ENCODE peak calls at places on chromosome 10, in ten cellular contexts. C, F, J, U, Z, O, P, Y, V and L are unnamed samples. For H3K36me3, the result is how much of the 10 kb centered on the place peaks cover.

GRCh38 chr10:130464426-130464825 is 328.2 kb downstream of the GLRX3 start:
- DNase-seq in F (no peak), C (no peak), P (no peak), V (no peak), Y (no peak), O (no peak), J (no peak), Z (no peak), U (no peak), L (no peak)

GRCh38 chr10:97422921-97423420 is 3.0 kb upstream of the PGAM1 start:
- DNase-seq in Z (no peak), V (no peak), Y (no peak), P (no peak), J (peak), C (no peak), F (peak), O (no peak), U (no peak), L (no peak)

GRCh38 chr10:23422003-23422411 is 16.9 kb upstream of the OTUD1 start:
- DNase-seq in U (no peak), C (no peak), Y (no peak), P (no peak), Z (no peak), J (no peak), F (no peak), O (no peak), V (no peak), L (no peak)

GRCh38 chr10:103659674-103660363 is 166.3 kb downstream of the NEURL1 start:
- DNase-seq in F (peak), C (peak), P (peak), U (peak), Y (peak), J (peak), Z (peak), V (peak), O (peak), L (peak)

GRCh38 chr10:52217531-52217930 is 96.5 kb upstream of the DKK1 start:
- DNase-seq in O (no peak), Y (no peak), Z (no peak), P (no peak), J (no peak), C (no peak), V (no peak), U (no peak), F (no peak), L (no peak)

GRCh38 chr10:102776779-102777417 is 33.1 kb downstream of the WBP1L start:
- DNase-seq in C (no peak), J (peak), V (no peak), P (peak), O (peak), F (peak), Y (peak), Z (peak), U (peak), L (no peak)

GRCh38 chr10:76839276-76839675 is 798.3 kb downstream of the KCNMA1 start:
- DNase-seq in F (no peak), J (no peak), V (no peak), Y (no peak), P (no peak), C (no peak), O (no peak), U (no peak), Z (no peak), L (no peak)

GRCh38 chr10:12835709-12836108 is 165.8 kb downstream of the CCDC3 start:
- DNase-seq in Y (no peak), P (no peak), F (peak), Z (no peak), C (no peak), J (no peak), V (no peak), O (no peak), U (no peak), L (no peak)

GRCh38 chr10:103932996-103933395 is 15.0 kb upstream of the STN1 start:
- DNase-seq in C (no peak), O (no peak), F (no peak), Y (no peak), U (no peak), J (no peak), Z (no peak), V (no peak), P (no peak), L (no peak)

GRCh38 chr10:92880233-92880861 is 32.0 kb downstream of the EXOC6 start:
- DNase-seq in J (peak), O (no peak), C (no peak), Y (no peak), U (no peak), P (no peak), Z (peak), F (peak), V (peak), L (no peak)

GRCh38 chr10:23399701-23400144 is 39.2 kb upstream of the OTUD1 start:
- DNase-seq in O (peak), C (no peak), Z (no peak), U (peak), F (peak), Y (no peak), J (no peak), V (no peak), P (no peak), L (no peak)

GRCh38 chr10:52755297-52756062 is 17.1 kb downstream of the MBL2 start:
- DNase-seq in U (no peak), Z (no peak), P (no peak), C (no peak), F (peak), J (peak), V (no peak), Y (no peak), O (no peak), L (peak)

GRCh38 chr10:51074238-51075028 is at the start of gene PRKG1:
- DNase-seq in C (no peak), O (peak), J (peak), F (peak), V (no peak), Y (peak), P (peak), Z (peak), U (peak), L (peak)

GRCh38 chr10:36608251-36608650 is 517.1 kb upstream of the ANKRD30A start:
- DNase-seq in P (no peak), V (no peak), Y (no peak), O (no peak), U (no peak), J (no peak), C (no peak), Z (no peak), F (peak), L (no peak)

GRCh38 chr10:32298066-32298812 is 48.7 kb downstream of the EPC1 start:
- DNase-seq in Y (no peak), P (no peak), J (peak), V (no peak), O (no peak), F (peak), U (no peak), Z (no peak), C (no peak), L (no peak)

GRCh38 chr10:24495666-24496065 is 228.0 kb downstream of the ARHGAP21 start:
- DNase-seq in C (no peak), J (no peak), V (no peak), O (no peak), P (no peak), Z (no peak), U (no peak), Y (no peak), F (no peak), L (no peak)

GRCh38 chr10:49512121-49512809 is 26.7 kb downstream of the ERCC6 start:
- DNase-seq in V (peak), Z (peak), C (no peak), F (peak), J (no peak), U (no peak), Y (no peak), P (no peak), O (no peak), L (no peak)

GRCh38 chr10:74743401-74743800 is 83.0 kb upstream of the KAT6B start:
- DNase-seq in U (no peak), Z (no peak), C (no peak), F (no peak), P (no peak), Y (no peak), O (no peak), V (no peak), J (no peak), L (no peak)

GRCh38 chr10:102775973-102776669 is 32.4 kb downstream of the WBP1L start:
- DNase-seq in J (no peak), V (peak), Z (peak), P (peak), O (peak), U (peak), C (no peak), Y (peak), F (peak), L (peak)

GRCh38 chr10:11824376-11824775 is 1.2 kb downstream of the PROSER2 start:
- DNase-seq in Y (no peak), V (no peak), Z (no peak), F (peak), O (no peak), U (no peak), C (no peak), P (no peak), J (no peak), L (no peak)

GRCh38 chr10:108653466-108653865 is 1269.8 kb downstream of the XPNPEP1 start:
- DNase-seq in V (no peak), U (no peak), P (no peak), C (no peak), F (no peak), J (no peak), O (no peak), Y (no peak), Z (no peak), L (no peak)

GRCh38 chr10:89923661-89924060 is 222.3 kb downstream of the KIF20B start:
- DNase-seq in Y (no peak), U (no peak), P (no peak), Z (no peak), C (no peak), F (no peak), J (no peak), O (no peak), V (no peak), L (no peak)

GRCh38 chr10:128018236-128018635 is 108.0 kb downstream of the MKI67 start:
- DNase-seq in V (no peak), Z (no peak), J (no peak), Y (no peak), F (peak), O (no peak), C (no peak), U (no peak), P (no peak), L (no peak)

GRCh38 chr10:50596456-50596855 is 27.3 kb downstream of the SGMS1 start:
- DNase-seq in O (no peak), J (no peak), Y (no peak), Z (no peak), C (no peak), P (no peak), F (no peak), U (no peak), V (no peak), L (no peak)

GRCh38 chr10:119178371-119179119 is at the start of gene PRDX3:
- DNase-seq in Z (peak), C (peak), Y (peak), V (peak), F (peak), J (peak), O (peak), U (peak), P (peak), L (peak)

GRCh38 chr10:119177708-119178370 is 773 bp downstream of the PRDX3 start:
- DNase-seq in J (no peak), U (no peak), O (no peak), Y (no peak), P (no peak), V (no peak), Z (no peak), F (no peak), C (no peak), L (no peak)

GRCh38 chr10:119174109-119174508 is 4.5 kb downstream of the PRDX3 start:
- DNase-seq in C (no peak), Y (no peak), V (no peak), U (no peak), P (no peak), Z (no peak), F (no peak), O (no peak), J (no peak), L (no peak)

GRCh38 chr10:119176166-119176565 is 2.4 kb downstream of the PRDX3 start:
- DNase-seq in U (no peak), Z (no peak), O (no peak), P (no peak), J (no peak), V (no peak), F (peak), C (no peak), Y (no peak), L (no peak)
- H3K36me3 ChIP-seq in U (under half), Z (under half), O (under half), P (under half), J (under half), V (under half), F (under half), C (under half), Y (half or more), L (under half)

GRCh38 chr10:70677620-70678249 is 5.4 kb downstream of the ADAMTS14 start:
- DNase-seq in V (no peak), U (no peak), P (no peak), F (no peak), J (no peak), C (no peak), Y (no peak), Z (no peak), O (no peak), L (no peak)

GRCh38 chr10:70678757-70679489 is 6.6 kb downstream of the ADAMTS14 start:
- DNase-seq in Y (no peak), F (peak), U (no peak), O (no peak), J (no peak), C (no peak), V (no peak), Z (no peak), P (no peak), L (no peak)

GRCh38 chr10:70680899-70681730 is 8.8 kb downstream of the ADAMTS14 start:
- DNase-seq in U (no peak), Z (no peak), P (no peak), F (no peak), Y (no peak), V (no peak), C (no peak), J (no peak), O (no peak), L (no peak)

GRCh38 chr10:70678250-70678635 is 5.9 kb downstream of the ADAMTS14 start:
- DNase-seq in Z (no peak), O (no peak), Y (no peak), V (no peak), F (no peak), J (no peak), U (no peak), C (no peak), P (no peak), L (no peak)

GRCh38 chr10:70679498-70679897 is 7.2 kb downstream of the ADAMTS14 start:
- DNase-seq in P (no peak), J (peak), U (peak), V (no peak), Y (no peak), F (peak), Z (no peak), O (peak), C (no peak), L (no peak)
- H3K36me3 ChIP-seq in P (under half), J (under half), U (under half), V (under half), Y (under half), F (under half), Z (under half), O (under half), C (under half), L (under half)

DNA sequence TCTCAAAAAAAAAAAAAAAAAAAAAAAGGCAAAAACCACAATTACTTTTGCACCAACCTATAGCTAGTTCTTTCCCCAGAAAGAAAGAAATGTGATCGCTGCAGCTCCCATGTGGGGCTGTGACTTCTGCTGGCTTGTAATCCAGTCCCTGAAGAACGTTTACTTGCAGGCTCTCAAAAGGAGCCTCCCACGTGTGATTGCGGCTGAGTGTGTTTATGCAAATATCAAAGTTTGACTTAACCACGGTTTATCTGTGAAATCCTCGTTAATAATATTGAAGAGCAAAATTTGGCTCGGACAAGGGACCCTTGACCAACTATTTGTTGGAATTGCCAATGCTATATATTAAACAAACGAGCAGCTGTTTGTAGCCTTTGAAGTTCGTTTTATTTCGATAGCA is 470.1 kb upstream of the NRP1 start:
- DNase-seq in Z (no peak), J (no peak), V (no peak), P (no peak), F (no peak), C (no peak), O (no peak), Y (no peak), U (no peak), L (no peak)
- H3K36me3 ChIP-seq in Z (under half), J (under half), V (under half), P (under half), F (under half), C (under half), O (under half), Y (under half), U (under half), L (under half)

GRCh38 chr10:43929122-43929521 is 280.4 kb upstream of the ZNF32 start:
- DNase-seq in U (no peak), C (no peak), V (no peak), Z (no peak), Y (no peak), J (no peak), F (no peak), O (no peak), P (no peak), L (no peak)
- H3K36me3 ChIP-seq in U (under half), C (under half), V (under half), Z (under half), Y (under half), J (under half), F (under half), O (under half), P (under half), L (under half)

GRCh38 chr10:33329178-33329577 is 5.3 kb downstream of the NRP1 start:
- DNase-seq in J (no peak), Z (no peak), F (no peak), U (no peak), V (no peak), C (no peak), Y (no peak), P (no peak), O (no peak), L (no peak)
- H3K36me3 ChIP-seq in J (under half), Z (under half), F (under half), U (under half), V (under half), C (under half), Y (under half), P (under half), O (under half), L (under half)

DNA sequence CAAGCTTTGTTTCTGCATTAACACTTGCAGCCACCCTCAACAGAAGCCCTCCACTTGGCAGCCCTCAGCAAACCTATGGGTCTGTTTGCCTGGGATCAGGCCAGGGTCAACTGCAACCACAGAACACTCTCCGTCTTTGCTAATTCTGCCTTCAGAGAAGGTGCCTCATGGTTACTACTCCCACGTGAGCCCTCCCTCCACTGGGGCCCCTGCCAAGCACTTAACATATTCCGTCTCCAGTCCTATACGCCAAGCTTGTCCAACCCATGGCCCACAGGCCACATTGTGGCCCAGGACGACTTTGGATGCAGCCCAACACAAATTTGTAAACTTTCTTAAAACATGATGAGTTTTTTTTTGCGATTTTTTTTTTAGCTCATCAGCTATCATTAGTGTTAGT is 54.7 kb downstream of the HSPA12A start:
- DNase-seq in C (no peak), O (no peak), U (no peak), J (no peak), V (no peak), Z (no peak), Y (no peak), F (peak), P (no peak), L (no peak)
- H3K36me3 ChIP-seq in C (under half), O (under half), U (under half), J (under half), V (under half), Z (under half), Y (under half), F (under half), P (under half), L (under half)

DNA sequence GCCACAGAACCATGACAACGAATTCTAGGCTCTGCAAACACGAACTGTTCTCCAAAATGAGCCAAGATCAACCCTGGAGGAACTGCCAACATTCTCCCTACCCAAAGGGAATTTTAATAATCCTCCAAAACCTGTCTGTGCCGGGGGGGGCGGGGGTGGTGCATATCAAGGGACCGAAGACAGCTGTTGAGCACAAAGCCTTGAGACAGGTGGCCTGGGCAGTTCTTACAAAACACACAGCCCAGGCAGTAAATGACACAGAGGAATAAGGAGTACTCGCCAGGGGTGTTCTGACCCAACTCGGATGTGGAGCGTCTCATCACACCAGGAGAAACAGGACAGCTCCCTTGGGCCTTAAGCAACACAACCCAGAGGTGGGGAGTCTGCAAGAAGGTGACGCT is 35.6 kb downstream of the PLAC9 start:
- DNase-seq in C (no peak), U (no peak), Y (no peak), V (no peak), O (no peak), Z (no peak), F (no peak), J (no peak), P (no peak), L (no peak)
- H3K36me3 ChIP-seq in C (under half), U (half or more), Y (half or more), V (under half), O (under half), Z (under half), F (under half), J (half or more), P (under half), L (under half)

DNA sequence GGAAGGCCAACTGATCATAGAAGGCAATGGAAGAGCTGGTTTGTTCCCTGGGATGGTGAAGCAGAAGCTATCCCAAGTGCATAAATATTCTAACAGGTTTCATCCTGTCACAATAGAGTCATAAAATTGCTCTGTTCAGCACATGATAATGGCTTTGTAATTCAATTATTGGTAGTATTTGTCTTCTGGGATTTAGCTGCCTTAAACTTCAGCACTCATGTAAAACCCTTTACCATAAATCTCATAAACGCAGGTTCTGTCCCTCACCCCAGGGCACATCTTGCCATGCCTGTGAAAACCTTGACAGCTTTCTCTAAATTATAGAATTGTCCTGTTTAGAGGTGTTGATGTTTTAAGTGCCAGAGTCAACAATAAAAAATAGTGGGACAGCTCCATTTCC is 417.6 kb downstream of the SORCS1 start:
- DNase-seq in P (no peak), O (no peak), U (no peak), Y (no peak), Z (no peak), V (no peak), J (no peak), F (no peak), C (no peak), L (no peak)
- H3K36me3 ChIP-seq in P (under half), O (under half), U (under half), Y (under half), Z (under half), V (under half), J (under half), F (under half), C (under half), L (under half)

DNA sequence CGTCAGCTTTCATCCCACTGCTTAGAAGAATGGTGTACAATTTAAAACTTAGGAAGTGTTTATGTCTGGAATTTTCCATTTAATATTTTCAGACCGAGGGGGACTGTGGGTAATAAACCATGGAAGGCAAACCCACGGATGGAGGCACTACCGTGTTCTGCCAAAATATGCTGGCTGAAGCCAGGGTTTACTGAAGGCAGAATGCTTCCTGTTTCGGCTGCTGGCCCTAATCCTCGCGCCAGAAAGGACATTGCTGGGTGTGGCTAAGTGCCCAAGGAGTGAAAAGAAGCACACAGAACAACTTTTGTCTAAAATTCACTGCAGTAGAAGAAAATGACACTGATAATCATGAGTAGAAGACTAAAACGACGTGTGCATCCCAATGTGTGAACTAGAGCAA is 32.3 kb downstream of the PITRM1 start:
- DNase-seq in C (no peak), F (no peak), V (no peak), U (no peak), Z (no peak), O (no peak), P (no peak), J (no peak), Y (no peak), L (no peak)
- H3K36me3 ChIP-seq in C (half or more), F (half or more), V (under half), U (half or more), Z (under half), O (under half), P (half or more), J (half or more), Y (half or more), L (under half)